ENCODE peak calls at places on chromosomes 11 and 22, in five cellular contexts. P is IMR-90, O is PC-3, K is neural progenitor cell, T is MM.1S. S is an unnamed sample.

GRCh38 chr11:72688486-72688885 is 14.3 kb upstream of the PDE2A start:
- DNase-seq in P (no peak), O (no peak), T (no peak), K (no peak), S (no peak)

GRCh38 chr11:94840209-94840608 is 72.1 kb downstream of the AMOTL1 start:
- DNase-seq in T (no peak), K (no peak), O (no peak), P (peak; percentile 11), S (no peak)

GRCh38 chr11:1838077-1838425 is 730 bp upstream of the TNNI2 start:
- DNase-seq in O (no peak), T (no peak), K (no peak), P (no peak), S (no peak)

GRCh38 chr11:926341-926916 is 759 bp downstream of the AP2A2 start:
- DNase-seq in T (no peak), K (peak; percentile 24), O (peak; percentile 47), P (peak; percentile 69), S (peak; percentile 85)

GRCh38 chr11:3123316-3123715 is 41.8 kb downstream of the OSBPL5 start:
- DNase-seq in K (no peak), O (no peak), T (no peak), P (no peak), S (peak; percentile 45)

GRCh38 chr11:45097721-45098493 is 48.5 kb upstream of the PRDM11 start:
- DNase-seq in P (peak; percentile 56), T (peak; percentile 67), K (peak; percentile 93), O (peak; percentile 49), S (peak; percentile 62)

GRCh38 chr22:37472418-37473006 is 13.7 kb downstream of the MFNG start:
- DNase-seq in O (peak; percentile 54), P (peak; percentile 28), T (no peak), K (peak; percentile 69), S (peak; percentile 49)

GRCh38 chr22:22486132-22486899 is 22.2 kb downstream of the ZNF280B start:
- DNase-seq in K (no peak), P (no peak), T (no peak), O (no peak), S (no peak)

GRCh38 chr11:27611390-27611789 is 88.9 kb downstream of the BDNF start:
- DNase-seq in T (no peak), K (no peak), O (no peak), P (no peak), S (no peak)

GRCh38 chr11:82936261-82936660 is 34.7 kb downstream of the DDIAS start:
- DNase-seq in T (no peak), K (no peak), O (peak; percentile 86), P (peak; percentile 31), S (peak; percentile 47)

GRCh38 chr22:44632823-44633478 is 69.1 kb upstream of the PRR5 start:
- DNase-seq in P (no peak), T (no peak), K (no peak), O (no peak), S (no peak)

GRCh38 chr11:119433369-119433749 is 10.4 kb upstream of the THY1 start:
- DNase-seq in T (no peak), P (peak; percentile 77), O (peak; percentile 86), K (no peak), S (peak; percentile 89)

GRCh38 chr11:73177380-73178091 is 35.4 kb upstream of the FCHSD2 start:
- DNase-seq in K (no peak), O (peak; percentile 46), T (no peak), P (no peak), S (peak; percentile 57)

GRCh38 chr11:63535734-63536133 is 874 bp upstream of the PLAAT4 start:
- DNase-seq in T (no peak), K (no peak), O (no peak), P (no peak), S (no peak)

GRCh38 chr11:33525789-33526188 is 174.8 kb downstream of the C11orf91 start:
- DNase-seq in T (no peak), O (no peak), K (no peak), P (no peak), S (no peak)

GRCh38 chr11:65884716-65885092 is 3.6 kb downstream of the FIBP start:
- DNase-seq in O (peak; percentile 89), T (peak; percentile 79), P (peak; percentile 65), K (peak; percentile 88), S (peak; percentile 75)

GRCh38 chr11:61446211-61446651 is 16.3 kb downstream of the SDHAF2 start:
- DNase-seq in T (peak; percentile 93), O (peak; percentile 98), K (peak; percentile 97), P (peak; percentile 97), S (peak; percentile 99)

GRCh38 chr11:102139081-102139498 is 28.8 kb downstream of the YAP1 start:
- DNase-seq in P (peak; percentile 93), O (peak; percentile 89), T (no peak), K (no peak), S (peak; percentile 89)

GRCh38 chr22:37953062-37953436 is 352 bp downstream of the C22orf23 start:
- DNase-seq in P (no peak), T (no peak), O (no peak), K (peak; percentile 29), S (peak; percentile 76)

GRCh38 chr11:8713760-8714159 is 31.2 kb downstream of the RPL27A start:
- DNase-seq in K (no peak), P (no peak), T (no peak), O (no peak), S (no peak)

GRCh38 chr11:92224394-92225205 is at the start of gene FAT3:
- DNase-seq in P (peak; percentile 41), T (no peak), O (no peak), K (peak; percentile 91), S (peak; percentile 65)

GRCh38 chr11:78801161-78801884 is 226.7 kb upstream of the NARS2 start:
- DNase-seq in P (peak; percentile 98), O (peak; percentile 99), K (no peak), T (no peak), S (peak; percentile 85)

GRCh38 chr11:92266821-92267220 is 42.2 kb downstream of the FAT3 start:
- DNase-seq in T (no peak), K (no peak), P (no peak), O (no peak), S (no peak)

GRCh38 chr11:60821827-60822599 is 19.9 kb upstream of the CCDC86 start:
- DNase-seq in K (no peak), O (no peak), P (no peak), T (no peak), S (no peak)

GRCh38 chr22:30894371-30894740 is 74.2 kb downstream of the MORC2 start:
- DNase-seq in T (no peak), O (no peak), P (no peak), K (no peak), S (no peak)

GRCh38 chr11:46336781-46337180 is 10.5 kb upstream of the DGKZ start:
- DNase-seq in T (no peak), O (no peak), K (no peak), P (no peak), S (peak; percentile 68)

GRCh38 chr11:36300651-36301050 is 4.6 kb downstream of the PRR5L start:
- DNase-seq in T (no peak), O (peak; percentile 59), P (peak; percentile 17), K (no peak), S (peak; percentile 50)

GRCh38 chr11:35274909-35275807 is 136.2 kb downstream of the CD44 start:
- DNase-seq in T (no peak), O (peak; percentile 84), P (no peak), K (peak; percentile 3), S (peak; percentile 71)

GRCh38 chr11:87398913-87399312 is 361.2 kb downstream of the TMEM135 start:
- DNase-seq in O (no peak), P (no peak), T (no peak), K (no peak), S (peak; percentile 34)

GRCh38 chr22:23837911-23838685 is 708 bp downstream of the DERL3 start:
- DNase-seq in O (no peak), K (peak; percentile 46), P (no peak), T (no peak), S (no peak)

GRCh38 chr22:23837496-23837859 is 1.3 kb downstream of the DERL3 start:
- DNase-seq in T (no peak), K (no peak), P (no peak), O (no peak), S (no peak)

GRCh38 chr22:23836281-23836680 is 2.5 kb downstream of the DERL3 start:
- DNase-seq in T (no peak), P (no peak), K (no peak), O (no peak), S (no peak)

GRCh38 chr22:23835773-23836144 is 3.0 kb downstream of the DERL3 start:
- DNase-seq in O (no peak), K (no peak), T (no peak), P (no peak), S (no peak)

DNA sequence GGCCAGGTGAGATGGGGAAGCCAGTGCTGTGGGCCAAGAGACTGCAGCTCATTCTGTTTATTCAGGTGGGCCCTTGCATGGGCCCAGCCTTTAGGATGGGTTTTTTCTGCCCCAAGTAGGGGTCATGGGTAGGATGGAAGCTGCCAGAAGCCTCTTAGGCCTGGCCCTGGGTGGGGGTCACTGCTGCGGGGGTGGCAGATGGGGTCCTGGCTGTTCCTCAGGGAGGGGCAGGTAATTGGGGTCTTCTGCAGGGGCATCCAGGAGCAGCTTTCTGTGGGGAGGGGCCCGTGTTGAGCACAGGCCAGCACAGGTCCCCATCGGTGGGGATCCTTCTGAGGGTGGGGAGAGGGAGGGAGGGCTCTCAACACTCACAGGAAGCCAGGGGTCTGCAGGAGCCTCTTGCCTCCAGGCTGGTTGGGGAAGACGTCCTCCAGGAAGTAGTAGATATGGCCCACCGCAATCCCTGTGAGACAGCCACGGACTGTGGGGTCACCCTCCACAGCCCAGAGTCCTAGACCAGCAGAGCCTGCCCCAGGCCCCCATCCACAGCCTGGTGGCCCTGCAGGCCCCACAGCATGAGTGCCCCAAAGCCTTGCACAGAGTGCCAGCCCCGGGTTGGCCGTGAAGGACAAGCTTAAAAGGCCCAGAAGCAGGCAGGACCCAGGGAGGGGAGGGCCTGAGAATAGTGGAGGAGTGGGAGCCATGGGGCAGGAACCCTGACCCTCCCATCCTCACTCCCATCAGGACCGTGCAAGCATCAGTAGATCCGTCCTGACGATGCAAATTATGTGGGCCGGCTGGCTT is 1.9 kb downstream of the DERL3 start:
- DNase-seq in K (no peak), T (no peak), O (no peak), P (no peak), S (no peak)
- H3K9ac ChIP-seq in K (no peak overlapping the region), T (peak overlapping the region; percentile 97), O (no peak overlapping the region), P (no peak overlapping the region), S (no peak overlapping the region)

GRCh38 chr11:42085736-42086135 is 626.3 kb upstream of the LRRC4C start:
- DNase-seq in O (no peak), T (no peak), P (no peak), K (no peak), S (no peak)
- H3K9me3 ChIP-seq in O (no peaks in the 10 kb centered on the region), T (no peaks in the 10 kb centered on the region), P (peaks cover 4% of the 10 kb centered on the region), K (no peaks in the 10 kb centered on the region), S (no peaks in the 10 kb centered on the region)

GRCh38 chr11:68340784-68341556 is 28.6 kb downstream of the LRP5 start:
- DNase-seq in P (no peak), K (no peak), O (peak; percentile 70), T (no peak), S (no peak)
- H3K9ac ChIP-seq in P (no peak overlapping the region), K (no peak overlapping the region), O (no peak overlapping the region), T (no peak overlapping the region), S (no peak overlapping the region)

GRCh38 chr22:47586946-47587345 is 824.5 kb downstream of the TBC1D22A start:
- DNase-seq in T (no peak), P (no peak), K (no peak), O (no peak), S (no peak)

GRCh38 chr22:47588583-47588970 is 826.1 kb downstream of the TBC1D22A start:
- DNase-seq in P (no peak), O (peak; percentile 26), K (no peak), T (no peak), S (no peak)

GRCh38 chr22:47586038-47586437 is 823.6 kb downstream of the TBC1D22A start:
- DNase-seq in P (no peak), T (no peak), K (no peak), O (peak; percentile 43), S (no peak)

GRCh38 chr22:47587861-47588582 is 825.6 kb downstream of the TBC1D22A start:
- DNase-seq in K (no peak), P (no peak), O (no peak), T (no peak), S (no peak)

GRCh38 chr22:47587361-47587760 is 824.9 kb downstream of the TBC1D22A start:
- DNase-seq in K (no peak), O (no peak), T (no peak), P (no peak), S (no peak)
- H3K9me3 ChIP-seq in K (peaks cover 29% of the 10 kb centered on the region), O (no peaks in the 10 kb centered on the region), T (no peaks in the 10 kb centered on the region), P (peaks cover 34% of the 10 kb centered on the region), S (no peaks in the 10 kb centered on the region)

S was measured in GM23248.